ENCODE peak calls at places on chromosomes 12 and 14, in five cellular contexts. B is CD4-positive, alpha-beta T cell; O is IMR-90; H is OCI-LY7; D is CD8-positive, alpha-beta T cell. E is an unnamed sample.

GRCh38 chr12:25594376-25594775 is 41.3 kb upstream of the LMNTD1 start:
- DNase-seq in B (no peak), O (no peak), H (no peak), D (no peak), E (no peak)

GRCh38 chr12:108666326-108666995 is 32.8 kb upstream of the SELPLG start:
- DNase-seq in B (no peak), O (peak), H (no peak), D (no peak), E (no peak)

GRCh38 chr12:119659289-119659897 is 8.5 kb upstream of the PRKAB1 start:
- DNase-seq in B (peak), O (peak), H (peak), D (peak), E (no peak)

GRCh38 chr12:3705349-3705675 is 47.6 kb downstream of the CRACR2A start:
- DNase-seq in B (no peak), O (no peak), H (no peak), D (no peak), E (no peak)

GRCh38 chr12:89840162-89840922 is 131.7 kb upstream of the ATP2B1 start:
- DNase-seq in B (no peak), O (peak), H (peak), D (no peak), E (no peak)

GRCh38 chr14:61537567-61538463 is 157.5 kb upstream of the HIF1A start:
- DNase-seq in B (no peak), O (peak), H (peak), D (no peak), E (no peak)

GRCh38 chr12:27383429-27384260 is 51.0 kb downstream of the BMAL2 start:
- DNase-seq in B (peak), O (peak), H (peak), D (peak), E (peak)

GRCh38 chr12:47941475-47942326 is 21.7 kb upstream of the TMEM106C start:
- DNase-seq in B (no peak), O (no peak), H (no peak), D (no peak), E (no peak)

GRCh38 chr14:68815288-68816182 is 22.7 kb upstream of the ZFP36L1 start:
- DNase-seq in B (no peak), O (no peak), H (peak), D (no peak), E (no peak)

GRCh38 chr12:106583578-106584103 is 837 bp downstream of the RFX4 start:
- DNase-seq in B (no peak), O (peak), H (no peak), D (no peak), E (no peak)

GRCh38 chr12:128705140-128705539 is 118.6 kb downstream of the SLC15A4 start:
- DNase-seq in B (no peak), O (no peak), H (no peak), D (no peak), E (no peak)

GRCh38 chr12:128711486-128711885 is 112.3 kb downstream of the SLC15A4 start:
- DNase-seq in B (no peak), O (no peak), H (no peak), D (no peak), E (no peak)

GRCh38 chr12:128712622-128713021 is 111.1 kb downstream of the SLC15A4 start:
- DNase-seq in B (no peak), O (no peak), H (no peak), D (no peak), E (no peak)

GRCh38 chr12:128708789-128709188 is 115.0 kb downstream of the SLC15A4 start:
- DNase-seq in B (no peak), O (no peak), H (no peak), D (no peak), E (no peak)

GRCh38 chr12:128707488-128707887 is 116.3 kb downstream of the SLC15A4 start:
- DNase-seq in B (no peak), O (no peak), H (no peak), D (no peak), E (no peak)
- TF ChIP-seq CTCF in B (no peak), O (no peak), H (no peak), D (no peak), E (no peak)

GRCh38 chr12:124472690-124473279 is 94.6 kb downstream of the NCOR2 start:
- DNase-seq in B (no peak), O (no peak), H (no peak), D (no peak), E (no peak)
- TF ChIP-seq CTCF in B (no peak), O (no peak), H (no peak), D (no peak), E (no peak)

DNA sequence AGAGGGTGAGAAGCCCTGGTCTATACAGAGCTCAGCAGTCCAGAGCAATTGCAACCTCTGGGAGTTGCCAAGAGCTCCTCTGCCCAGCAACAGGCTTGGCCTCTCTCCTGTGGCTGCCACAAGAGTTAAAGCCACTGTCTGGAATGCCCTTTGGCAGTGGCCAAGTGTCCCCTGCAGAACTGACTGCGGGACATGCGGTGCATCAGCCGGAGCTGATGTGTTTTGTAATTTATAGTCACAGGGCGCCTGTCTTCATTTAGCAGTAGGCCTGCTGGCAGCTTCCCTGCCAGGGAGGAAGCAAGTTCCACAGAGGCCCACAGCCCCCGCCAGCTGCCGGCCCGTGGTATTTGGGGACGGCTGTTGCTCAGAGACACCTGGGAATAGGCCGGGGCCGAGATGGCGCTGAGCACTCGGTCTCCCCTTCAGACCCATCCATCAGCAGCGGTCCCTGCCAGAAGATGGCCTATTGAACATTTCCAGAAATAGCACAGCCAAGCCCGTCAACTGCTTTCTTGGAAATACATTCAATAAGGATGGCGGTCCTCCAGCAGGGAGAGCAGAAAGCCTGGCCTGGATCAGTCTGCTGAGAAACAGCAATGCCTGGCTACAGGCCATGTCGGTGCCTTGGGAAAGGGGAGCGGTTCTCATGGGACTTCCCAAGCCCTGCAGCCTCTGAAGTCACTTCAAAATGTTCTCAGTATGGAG is 217.4 kb downstream of the CRADD start:
- DNase-seq in B (no peak), O (peak), H (no peak), D (no peak), E (no peak)
- TF ChIP-seq CTCF in B (no peak), O (no peak), H (no peak), D (no peak), E (no peak)

GRCh38 chr14:95142208-95142607 is 15.1 kb downstream of the DICER1 start:
- DNase-seq in B (no peak), O (no peak), H (peak), D (no peak), E (no peak)
- TF ChIP-seq CTCF in B (no peak), O (no peak), H (peak), D (no peak), E (no peak)

GRCh38 chr12:116666305-116666673 is 71.6 kb downstream of the SPRING1 start:
- DNase-seq in B (no peak), O (no peak), H (no peak), D (no peak), E (no peak)

GRCh38 chr12:116661341-116661740 is 76.5 kb downstream of the SPRING1 start:
- DNase-seq in B (no peak), O (no peak), H (no peak), D (no peak), E (no peak)

GRCh38 chr12:116665666-116666304 is 72.1 kb downstream of the SPRING1 start:
- DNase-seq in B (no peak), O (no peak), H (no peak), D (no peak), E (no peak)

GRCh38 chr12:116659771-116660481 is 77.9 kb downstream of the SPRING1 start:
- DNase-seq in B (no peak), O (peak), H (no peak), D (no peak), E (no peak)

DNA sequence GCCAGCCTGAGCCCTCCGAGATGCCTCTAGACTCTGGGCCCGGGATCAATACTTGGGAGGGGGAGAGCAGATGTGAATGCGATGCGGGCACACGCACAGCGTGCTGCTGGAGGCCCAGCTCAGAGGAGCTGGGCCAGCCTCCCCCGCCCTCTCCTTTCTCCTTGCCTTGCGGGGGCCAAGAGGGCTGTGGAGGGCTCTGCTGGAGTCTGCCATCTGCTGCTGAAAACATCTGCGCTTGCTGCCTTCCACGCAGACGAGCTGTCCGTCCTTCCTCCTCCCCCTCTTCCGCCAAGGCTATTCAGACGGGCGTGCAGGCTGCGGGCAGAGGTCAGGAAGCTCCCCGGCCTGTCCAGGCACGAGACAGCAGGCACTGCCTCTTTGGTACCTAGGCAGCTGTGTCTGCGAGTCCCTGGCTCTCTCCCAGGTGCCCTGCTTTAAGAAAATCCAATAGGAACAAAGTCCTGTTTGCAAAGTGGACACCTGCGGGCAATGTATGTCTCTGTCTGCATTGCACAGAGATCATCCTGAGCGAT is 75.2 kb downstream of the SPRING1 start:
- DNase-seq in B (no peak), O (peak), H (no peak), D (no peak), E (no peak)
- TF ChIP-seq CTCF in B (no peak), O (no peak), H (no peak), D (no peak), E (no peak)